ENCODE peak calls at places on chromosomes 12 and 14, in four cellular contexts. B is OCI-LY7, H is A549, V is astrocyte of the spinal cord. Y is an unnamed sample.

GRCh38 chr12:26746315-26746714 is 86.7 kb downstream of the ITPR2 start:
- DNase-seq in B (no peak), H (peak), V (peak), Y (peak)

GRCh38 chr12:31626270-31626669 is 33.2 kb upstream of the ETFBKMT start:
- DNase-seq in B (no peak), H (no peak), V (no peak), Y (no peak)

GRCh38 chr14:96688629-96689028 is 108.6 kb upstream of the VRK1 start:
- DNase-seq in B (no peak), H (no peak), V (no peak), Y (no peak)

GRCh38 chr12:114911196-114911595 is 227.2 kb upstream of the TBX3 start:
- DNase-seq in B (no peak), H (no peak), V (no peak), Y (no peak)

GRCh38 chr12:57483466-57483865 is 3.8 kb upstream of the ARHGAP9 start:
- DNase-seq in B (peak), H (no peak), V (peak), Y (peak)

GRCh38 chr14:56555921-56556570 is 23.6 kb upstream of the TMEM260 start:
- DNase-seq in B (peak), H (peak), V (peak), Y (no peak)

GRCh38 chr12:132600048-132601032 is 10.0 kb downstream of the LRCOL1 start:
- DNase-seq in B (peak), H (peak), V (peak), Y (no peak)

GRCh38 chr12:41189395-41190251 is 1.5 kb downstream of the PDZRN4 start:
- DNase-seq in B (no peak), H (no peak), V (peak), Y (no peak)

GRCh38 chr12:82412246-82412645 is 53.9 kb downstream of the METTL25 start:
- DNase-seq in B (no peak), H (no peak), V (no peak), Y (no peak)

GRCh38 chr14:90593254-90594040 is 196.6 kb downstream of the CALM1 start:
- DNase-seq in B (no peak), H (no peak), V (no peak), Y (no peak)

GRCh38 chr12:122845041-122845864 is 10.0 kb downstream of the HIP1R start:
- DNase-seq in B (no peak), H (no peak), V (no peak), Y (no peak)

GRCh38 chr12:25123126-25123525 is 71.8 kb downstream of the DNAI7 start:
- DNase-seq in B (no peak), H (no peak), V (no peak), Y (no peak)

GRCh38 chr14:38250316-38250715 is 5.6 kb downstream of the CLEC14A start:
- DNase-seq in B (no peak), H (no peak), V (no peak), Y (no peak)

GRCh38 chr12:131092911-131093901 is 139.5 kb downstream of the ADGRD1 start:
- DNase-seq in B (peak), H (no peak), V (no peak), Y (no peak)

GRCh38 chr14:71113376-71113775 is 206.1 kb downstream of the PCNX1 start:
- DNase-seq in B (no peak), H (no peak), V (peak), Y (peak)

GRCh38 chr12:29103539-29103974 is 45.5 kb upstream of the FAR2 start:
- DNase-seq in B (peak), H (no peak), V (no peak), Y (no peak)

GRCh38 chr12:46108721-46109120 is 118.3 kb upstream of the SCAF11 start:
- DNase-seq in B (peak), H (no peak), V (no peak), Y (no peak)

GRCh38 chr12:131151558-131152345 is 198.0 kb downstream of the ADGRD1 start:
- DNase-seq in B (no peak), H (no peak), V (no peak), Y (no peak)

GRCh38 chr14:100573009-100573756 is 14.0 kb downstream of the BEGAIN start:
- DNase-seq in B (peak), H (no peak), V (no peak), Y (no peak)

GRCh38 chr12:43655586-43655985 is 103.0 kb downstream of the PUS7L start:
- DNase-seq in B (no peak), H (no peak), V (peak), Y (no peak)

DNA sequence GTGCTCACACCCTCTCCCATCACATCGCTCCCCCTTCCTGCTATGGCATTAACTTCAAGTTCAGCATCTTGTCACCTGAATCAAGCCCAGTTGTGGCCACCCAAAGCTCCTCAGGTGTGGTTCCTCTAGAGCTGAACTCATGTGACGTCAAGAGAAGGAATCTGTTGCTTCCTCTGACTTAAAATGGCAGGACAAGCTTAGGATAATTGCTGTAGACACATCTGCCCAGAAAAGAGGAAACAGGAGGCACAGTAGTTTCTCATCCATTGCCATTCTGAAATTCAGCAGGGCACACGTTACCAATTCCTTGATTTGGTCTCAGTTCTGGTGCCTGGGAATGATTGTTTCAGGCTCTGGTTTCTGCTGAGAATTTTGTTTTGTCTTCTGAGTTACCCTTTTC is 52.1 kb downstream of the RCOR1 start:
- DNase-seq in B (peak), H (no peak), V (no peak), Y (no peak)
- H3K4me3 ChIP-seq in B (no peak), H (no peak), V (no peak), Y (no peak)

GRCh38 chr14:35534884-35535793 is 1.2 kb downstream of the INSM2 start:
- DNase-seq in B (peak), H (peak), V (peak), Y (no peak)
- H3K4me3 ChIP-seq in B (peak), H (peak), V (peak), Y (peak)

GRCh38 chr14:76826122-76826521 is at the start of gene LRRC74A:
- DNase-seq in B (no peak), H (no peak), V (no peak), Y (no peak)

GRCh38 chr14:76828339-76829015 is 2.3 kb downstream of the LRRC74A start:
- DNase-seq in B (no peak), H (no peak), V (no peak), Y (no peak)

GRCh38 chr14:76829650-76830421 is 3.6 kb downstream of the LRRC74A start:
- DNase-seq in B (no peak), H (no peak), V (no peak), Y (no peak)

GRCh38 chr14:76827696-76828301 is 1.6 kb downstream of the LRRC74A start:
- DNase-seq in B (no peak), H (no peak), V (no peak), Y (no peak)

GRCh38 chr14:76829016-76829365 is 2.8 kb downstream of the LRRC74A start:
- DNase-seq in B (no peak), H (no peak), V (no peak), Y (no peak)
- H3K4me3 ChIP-seq in B (no peak), H (no peak), V (no peak), Y (no peak)

DNA sequence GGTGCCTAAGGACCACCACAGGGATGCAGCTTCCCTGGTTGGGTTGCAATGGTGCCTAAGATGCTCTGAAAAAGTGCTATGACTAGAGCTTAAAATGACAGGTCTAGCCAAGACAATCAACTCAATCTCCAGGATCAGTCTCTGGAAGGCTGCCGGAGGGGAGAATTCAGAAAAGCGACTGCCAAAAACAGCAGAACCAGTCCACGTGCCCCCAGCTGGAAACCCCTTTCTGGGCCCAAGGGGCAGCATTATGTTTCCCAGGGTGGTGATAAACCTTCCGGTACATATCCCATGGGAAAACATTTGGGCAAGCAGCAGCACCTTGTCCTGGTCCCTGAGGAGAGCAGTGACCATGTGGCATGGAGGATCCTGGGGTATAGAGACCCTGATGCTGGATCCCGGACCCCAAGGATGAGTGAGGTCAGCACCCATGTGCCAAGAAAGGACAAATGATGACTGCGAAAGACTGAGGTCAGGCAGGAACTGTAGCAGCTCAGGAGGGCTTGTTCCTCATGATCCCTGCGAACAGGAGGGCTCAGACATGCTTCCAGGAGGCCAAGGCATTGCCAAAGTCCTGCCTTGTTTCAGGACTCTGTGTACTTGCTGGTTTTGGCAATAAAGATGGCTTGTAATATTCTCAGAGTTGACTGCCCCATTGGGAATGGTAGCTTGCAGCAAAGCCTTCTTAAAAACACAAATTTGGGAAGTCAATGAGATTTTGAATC is 49.9 kb upstream of the LTBP2 start:
- DNase-seq in B (no peak), H (no peak), V (no peak), Y (no peak)
- H3K4me3 ChIP-seq in B (no peak), H (no peak), V (no peak), Y (no peak)

GRCh38 chr12:61781021-61781581 is 479.1 kb upstream of the USP15 start:
- DNase-seq in B (no peak), H (no peak), V (no peak), Y (no peak)
- H3K4me3 ChIP-seq in B (no peak), H (no peak), V (no peak), Y (no peak)

GRCh38 chr14:74911221-74911620 is 11.8 kb downstream of the RPS6KL1 start:
- DNase-seq in B (no peak), H (no peak), V (no peak), Y (no peak)
- H3K4me3 ChIP-seq in B (no peak), H (no peak), V (no peak), Y (no peak)

GRCh38 chr12:50049254-50050118 is 7.9 kb upstream of the ASIC1 start:
- DNase-seq in B (no peak), H (no peak), V (no peak), Y (no peak)

GRCh38 chr12:50050410-50051280 is 6.8 kb upstream of the ASIC1 start:
- DNase-seq in B (no peak), H (no peak), V (peak), Y (no peak)

GRCh38 chr12:50052544-50052943 is 4.9 kb upstream of the ASIC1 start:
- DNase-seq in B (no peak), H (no peak), V (no peak), Y (no peak)

GRCh38 chr12:50047693-50048250 is 9.6 kb upstream of the ASIC1 start:
- DNase-seq in B (no peak), H (no peak), V (no peak), Y (no peak)

GRCh38 chr12:50050119-50050385 is 7.3 kb upstream of the ASIC1 start:
- DNase-seq in B (no peak), H (no peak), V (no peak), Y (no peak)
- H3K4me3 ChIP-seq in B (no peak), H (no peak), V (no peak), Y (no peak)

GRCh38 chr14:103872492-103873113 is 25.2 kb upstream of the PPP1R13B start:
- DNase-seq in B (peak), H (no peak), V (no peak), Y (no peak)
- H3K4me3 ChIP-seq in B (peak), H (peak), V (no peak), Y (no peak)

Y was measured in AG04449.